ENCODE peak calls at places on chromosomes 7 and 10, in six cellular contexts. One of them, this sample, is unnamed.

GRCh38 chr10:113023017-113023416 is 73.0 kb downstream of the TCF7L2 start:
- DNase-seq in EL: no peak
- DNase-seq in retinal pigment epithelial cell: no peak
- DNase-seq in T-helper 9 cell: no peak
- DNase-seq in nephron progenitor cell: no peak
- DNase-seq in GM04503: no peak
- DNase-seq in this sample: peak

GRCh38 chr7:157150825-157151412 is 12.2 kb downstream of the UBE3C start:
- DNase-seq in EL: no peak
- DNase-seq in retinal pigment epithelial cell: peak
- DNase-seq in nephron progenitor cell: peak
- DNase-seq in T-helper 9 cell: no peak
- DNase-seq in GM04503: no peak
- DNase-seq in this sample: no peak

GRCh38 chr10:59708816-59709471 is 706 bp downstream of the SLC16A9 start:
- DNase-seq in nephron progenitor cell: peak
- DNase-seq in T-helper 9 cell: no peak
- DNase-seq in retinal pigment epithelial cell: no peak
- DNase-seq in GM04503: no peak
- DNase-seq in EL: no peak
- DNase-seq in this sample: peak

GRCh38 chr10:11017575-11018425 is at the start of gene CELF2:
- DNase-seq in T-helper 9 cell: peak
- DNase-seq in EL: peak
- DNase-seq in retinal pigment epithelial cell: no peak
- DNase-seq in nephron progenitor cell: peak
- DNase-seq in GM04503: no peak
- DNase-seq in this sample: peak

GRCh38 chr10:5252177-5253037 is 55.8 kb downstream of the AKR1C4 start:
- DNase-seq in nephron progenitor cell: no peak
- DNase-seq in retinal pigment epithelial cell: no peak
- DNase-seq in GM04503: no peak
- DNase-seq in T-helper 9 cell: no peak
- DNase-seq in EL: peak
- DNase-seq in this sample: no peak

GRCh38 chr7:86094166-86094669 is 549.5 kb upstream of the GRM3 start:
- DNase-seq in GM04503: no peak
- DNase-seq in nephron progenitor cell: no peak
- DNase-seq in EL: no peak
- DNase-seq in retinal pigment epithelial cell: no peak
- DNase-seq in T-helper 9 cell: no peak
- DNase-seq in this sample: no peak

GRCh38 chr7:134288265-134288664 is 28.5 kb downstream of the SLC35B4 start:
- DNase-seq in nephron progenitor cell: no peak
- DNase-seq in T-helper 9 cell: no peak
- DNase-seq in GM04503: no peak
- DNase-seq in EL: no peak
- DNase-seq in retinal pigment epithelial cell: no peak
- DNase-seq in this sample: no peak

GRCh38 chr10:73839276-73839966 is 28.0 kb upstream of the NDST2 start:
- DNase-seq in EL: no peak
- DNase-seq in nephron progenitor cell: no peak
- DNase-seq in GM04503: no peak
- DNase-seq in retinal pigment epithelial cell: no peak
- DNase-seq in T-helper 9 cell: no peak
- DNase-seq in this sample: no peak

GRCh38 chr10:80513106-80513505 is 24.6 kb upstream of the SH2D4B start:
- DNase-seq in retinal pigment epithelial cell: no peak
- DNase-seq in GM04503: no peak
- DNase-seq in T-helper 9 cell: no peak
- DNase-seq in EL: no peak
- DNase-seq in nephron progenitor cell: no peak
- DNase-seq in this sample: no peak

GRCh38 chr7:36306722-36307121 is 82.9 kb upstream of the ANLN start:
- DNase-seq in retinal pigment epithelial cell: no peak
- DNase-seq in GM04503: no peak
- DNase-seq in nephron progenitor cell: no peak
- DNase-seq in EL: no peak
- DNase-seq in T-helper 9 cell: no peak
- DNase-seq in this sample: no peak

GRCh38 chr7:35761882-35762720 is 38.8 kb upstream of the SEPTIN7 start:
- DNase-seq in T-helper 9 cell: no peak
- DNase-seq in nephron progenitor cell: no peak
- DNase-seq in EL: peak
- DNase-seq in retinal pigment epithelial cell: no peak
- DNase-seq in GM04503: no peak
- DNase-seq in this sample: no peak

GRCh38 chr7:55641811-55642210 is 69.5 kb upstream of the VOPP1 start:
- DNase-seq in retinal pigment epithelial cell: no peak
- DNase-seq in EL: no peak
- DNase-seq in nephron progenitor cell: no peak
- DNase-seq in GM04503: no peak
- DNase-seq in T-helper 9 cell: no peak
- DNase-seq in this sample: no peak

GRCh38 chr10:3852147-3852904 is 67.3 kb upstream of the KLF6 start:
- DNase-seq in EL: peak
- DNase-seq in retinal pigment epithelial cell: peak
- DNase-seq in T-helper 9 cell: peak
- DNase-seq in nephron progenitor cell: no peak
- DNase-seq in GM04503: peak
- DNase-seq in this sample: peak

GRCh38 chr7:135217645-135218509 is 6.6 kb upstream of the WDR91 start:
- DNase-seq in EL: no peak
- DNase-seq in GM04503: no peak
- DNase-seq in nephron progenitor cell: no peak
- DNase-seq in T-helper 9 cell: no peak
- DNase-seq in retinal pigment epithelial cell: no peak
- DNase-seq in this sample: no peak

GRCh38 chr7:140525741-140526140 is 46.4 kb upstream of the MKRN1 start:
- DNase-seq in GM04503: no peak
- DNase-seq in T-helper 9 cell: peak
- DNase-seq in EL: no peak
- DNase-seq in nephron progenitor cell: no peak
- DNase-seq in retinal pigment epithelial cell: no peak
- DNase-seq in this sample: no peak

GRCh38 chr10:77983384-77984341 is 45.7 kb downstream of the POLR3A start:
- DNase-seq in GM04503: peak
- DNase-seq in EL: peak
- DNase-seq in retinal pigment epithelial cell: peak
- DNase-seq in T-helper 9 cell: no peak
- DNase-seq in nephron progenitor cell: no peak
- DNase-seq in this sample: no peak

GRCh38 chr10:98361131-98361633 is 53.8 kb downstream of the PYROXD2 start:
- DNase-seq in T-helper 9 cell: no peak
- DNase-seq in retinal pigment epithelial cell: peak
- DNase-seq in nephron progenitor cell: peak
- DNase-seq in EL: peak
- DNase-seq in GM04503: peak
- DNase-seq in this sample: no peak

This sample was measured in NCI-H345.